ENCODE peak calls at places on chromosomes 2 and 18, in eight cellular contexts. One of them, this sample, is unnamed.
A peak's percentile ranks its signal among the peaks of the same experiment; 100 is the strongest.

GRCh38 chr2:133888816-133889215 is 320.6 kb upstream of the NCKAP5 start:
- DNase-seq in heart left ventricle: no peak
- DNase-seq in endothelial cell: no peak
- DNase-seq in ascending aorta: no peak
- DNase-seq in upper lobe of left lung: no peak
- DNase-seq in adrenal gland: no peak
- DNase-seq in GM13977: no peak
- DNase-seq in astrocyte of the spinal cord: no peak
- DNase-seq in this sample: no peak

GRCh38 chr2:29459445-29460179 is 344.4 kb downstream of the CLIP4 start:
- DNase-seq in heart left ventricle: no peak
- DNase-seq in endothelial cell: no peak
- DNase-seq in ascending aorta: no peak
- DNase-seq in upper lobe of left lung: no peak
- DNase-seq in adrenal gland: no peak
- DNase-seq in GM13977: no peak
- DNase-seq in astrocyte of the spinal cord: peak; percentile 65
- DNase-seq in this sample: no peak

GRCh38 chr2:239978381-239978780 is 46.8 kb downstream of the NDUFA10 start:
- DNase-seq in heart left ventricle: no peak
- DNase-seq in endothelial cell: no peak
- DNase-seq in ascending aorta: no peak
- DNase-seq in upper lobe of left lung: no peak
- DNase-seq in adrenal gland: peak; percentile 77
- DNase-seq in GM13977: no peak
- DNase-seq in astrocyte of the spinal cord: no peak
- DNase-seq in this sample: no peak

GRCh38 chr2:9578475-9579235 is 23.0 kb upstream of the ADAM17 start:
- DNase-seq in heart left ventricle: no peak
- DNase-seq in endothelial cell: no peak
- DNase-seq in ascending aorta: no peak
- DNase-seq in upper lobe of left lung: no peak
- DNase-seq in adrenal gland: peak; percentile 48
- DNase-seq in GM13977: no peak
- DNase-seq in astrocyte of the spinal cord: no peak
- DNase-seq in this sample: no peak

GRCh38 chr2:75177427-75177826 is 21.9 kb downstream of the TACR1 start:
- DNase-seq in heart left ventricle: no peak
- DNase-seq in endothelial cell: no peak
- DNase-seq in ascending aorta: no peak
- DNase-seq in upper lobe of left lung: no peak
- DNase-seq in adrenal gland: no peak
- DNase-seq in GM13977: no peak
- DNase-seq in astrocyte of the spinal cord: no peak
- DNase-seq in this sample: no peak

GRCh38 chr2:47070920-47071824 is 83.9 kb downstream of the STPG4 start:
- DNase-seq in heart left ventricle: peak; percentile 84
- DNase-seq in endothelial cell: no peak
- DNase-seq in ascending aorta: peak; percentile 92
- DNase-seq in upper lobe of left lung: no peak
- DNase-seq in adrenal gland: peak; percentile 93
- DNase-seq in GM13977: peak; percentile 76
- DNase-seq in astrocyte of the spinal cord: peak; percentile 88
- DNase-seq in this sample: no peak

GRCh38 chr2:215831296-215831913 is 181.9 kb downstream of the MREG start:
- DNase-seq in heart left ventricle: peak; percentile 15
- DNase-seq in endothelial cell: no peak
- DNase-seq in ascending aorta: peak; percentile 63
- DNase-seq in upper lobe of left lung: no peak
- DNase-seq in adrenal gland: peak; percentile 66
- DNase-seq in GM13977: peak; percentile 20
- DNase-seq in astrocyte of the spinal cord: no peak
- DNase-seq in this sample: no peak

GRCh38 chr2:217918220-217919024 is 84.4 kb downstream of the TNS1 start:
- DNase-seq in heart left ventricle: peak; percentile 32
- DNase-seq in endothelial cell: peak; percentile 37
- DNase-seq in ascending aorta: no peak
- DNase-seq in upper lobe of left lung: no peak
- DNase-seq in adrenal gland: no peak
- DNase-seq in GM13977: no peak
- DNase-seq in astrocyte of the spinal cord: peak; percentile 39
- DNase-seq in this sample: peak; percentile 52

GRCh38 chr2:212535963-212536362 is 2.6 kb downstream of the ERBB4 start:
- DNase-seq in heart left ventricle: no peak
- DNase-seq in endothelial cell: no peak
- DNase-seq in ascending aorta: no peak
- DNase-seq in upper lobe of left lung: no peak
- DNase-seq in adrenal gland: no peak
- DNase-seq in GM13977: no peak
- DNase-seq in astrocyte of the spinal cord: no peak
- DNase-seq in this sample: no peak

GRCh38 chr2:212539145-212539880 is 711 bp upstream of the ERBB4 start:
- DNase-seq in heart left ventricle: peak; percentile 68
- DNase-seq in endothelial cell: peak; percentile 52
- DNase-seq in ascending aorta: peak; percentile 77
- DNase-seq in upper lobe of left lung: peak; percentile 57
- DNase-seq in adrenal gland: peak; percentile 71
- DNase-seq in GM13977: no peak
- DNase-seq in astrocyte of the spinal cord: no peak
- DNase-seq in this sample: peak; percentile 39

GRCh38 chr2:212537311-212538155 is 1.1 kb downstream of the ERBB4 start:
- DNase-seq in heart left ventricle: peak; percentile 19
- DNase-seq in endothelial cell: peak; percentile 44
- DNase-seq in ascending aorta: peak; percentile 68
- DNase-seq in upper lobe of left lung: peak; percentile 88
- DNase-seq in adrenal gland: no peak
- DNase-seq in GM13977: peak; percentile 45
- DNase-seq in astrocyte of the spinal cord: no peak
- DNase-seq in this sample: peak; percentile 48

GRCh38 chr2:212538156-212539144 is at the start of gene ERBB4:
- DNase-seq in heart left ventricle: peak; percentile 14
- DNase-seq in endothelial cell: peak; percentile 18
- DNase-seq in ascending aorta: peak; percentile 78
- DNase-seq in upper lobe of left lung: peak; percentile 87
- DNase-seq in adrenal gland: no peak
- DNase-seq in GM13977: peak; percentile 23
- DNase-seq in astrocyte of the spinal cord: no peak
- DNase-seq in this sample: peak; percentile 16

GRCh38 chr2:212536385-212537310 is 2.0 kb downstream of the ERBB4 start:
- DNase-seq in heart left ventricle: peak; percentile 8
- DNase-seq in endothelial cell: peak; percentile 26
- DNase-seq in ascending aorta: no peak
- DNase-seq in upper lobe of left lung: peak; percentile 84
- DNase-seq in adrenal gland: no peak
- DNase-seq in GM13977: no peak
- DNase-seq in astrocyte of the spinal cord: no peak
- DNase-seq in this sample: peak; percentile 27
- TF ChIP-seq CTCF in heart left ventricle: no peak
- TF ChIP-seq CTCF in endothelial cell: no peak
- TF ChIP-seq CTCF in ascending aorta: no peak
- TF ChIP-seq CTCF in upper lobe of left lung: no peak
- TF ChIP-seq CTCF in adrenal gland: no peak
- TF ChIP-seq CTCF in GM13977: no peak
- TF ChIP-seq CTCF in astrocyte of the spinal cord: no peak
- TF ChIP-seq CTCF in this sample: no peak

DNA sequence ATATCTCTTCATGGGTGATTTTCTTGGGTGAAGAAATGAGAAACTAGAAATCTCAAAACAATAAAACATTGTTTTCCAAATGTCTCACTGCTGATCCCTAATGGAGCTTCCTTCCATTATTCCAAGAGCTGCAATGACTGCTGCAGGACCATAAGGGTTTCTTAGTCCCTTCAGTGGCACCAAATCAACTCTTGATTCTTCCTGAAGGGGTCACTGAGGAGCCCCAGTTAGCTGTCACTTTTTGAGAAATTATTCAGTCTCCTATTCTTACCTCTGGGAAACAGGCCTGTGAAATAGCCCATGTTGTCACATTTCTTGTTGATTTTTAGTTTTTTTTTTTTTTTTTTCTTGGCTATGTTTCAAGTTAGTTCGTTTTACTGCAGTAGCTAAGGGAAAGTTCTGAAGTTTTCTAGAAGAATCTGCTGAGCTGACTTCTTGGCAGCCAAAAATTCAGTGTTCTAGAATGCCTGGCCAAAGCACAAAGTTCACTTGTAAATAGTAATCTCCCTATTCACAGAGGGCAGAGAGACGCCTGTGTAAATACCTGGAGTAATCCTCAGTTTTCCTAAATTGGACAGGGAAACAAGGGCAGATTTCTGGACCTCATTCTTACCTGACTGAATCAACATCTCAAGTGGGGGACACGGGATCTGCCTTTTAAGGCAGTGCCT is 480.0 kb downstream of the RIT2 start:
- DNase-seq in heart left ventricle: no peak
- DNase-seq in endothelial cell: peak; percentile 5
- DNase-seq in ascending aorta: no peak
- DNase-seq in upper lobe of left lung: no peak
- DNase-seq in adrenal gland: no peak
- DNase-seq in GM13977: no peak
- DNase-seq in astrocyte of the spinal cord: no peak
- DNase-seq in this sample: no peak
- TF ChIP-seq CTCF in heart left ventricle: no peak
- TF ChIP-seq CTCF in endothelial cell: no peak
- TF ChIP-seq CTCF in ascending aorta: no peak
- TF ChIP-seq CTCF in upper lobe of left lung: no peak
- TF ChIP-seq CTCF in adrenal gland: no peak
- TF ChIP-seq CTCF in GM13977: peak; percentile 5
- TF ChIP-seq CTCF in astrocyte of the spinal cord: no peak
- TF ChIP-seq CTCF in this sample: no peak

GRCh38 chr2:86488561-86489250 is 47.5 kb downstream of the KDM3A start:
- DNase-seq in heart left ventricle: no peak
- DNase-seq in endothelial cell: no peak
- DNase-seq in ascending aorta: no peak
- DNase-seq in upper lobe of left lung: no peak
- DNase-seq in adrenal gland: no peak
- DNase-seq in GM13977: no peak
- DNase-seq in astrocyte of the spinal cord: no peak
- DNase-seq in this sample: no peak

GRCh38 chr2:86492057-86492456 is 50.9 kb downstream of the KDM3A start:
- DNase-seq in heart left ventricle: no peak
- DNase-seq in endothelial cell: no peak
- DNase-seq in ascending aorta: no peak
- DNase-seq in upper lobe of left lung: no peak
- DNase-seq in adrenal gland: no peak
- DNase-seq in GM13977: no peak
- DNase-seq in astrocyte of the spinal cord: no peak
- DNase-seq in this sample: no peak

GRCh38 chr2:86491088-86491487 is 49.9 kb downstream of the KDM3A start:
- DNase-seq in heart left ventricle: no peak
- DNase-seq in endothelial cell: no peak
- DNase-seq in ascending aorta: no peak
- DNase-seq in upper lobe of left lung: no peak
- DNase-seq in adrenal gland: no peak
- DNase-seq in GM13977: no peak
- DNase-seq in astrocyte of the spinal cord: no peak
- DNase-seq in this sample: no peak

GRCh38 chr2:86489542-86489941 is 48.4 kb downstream of the KDM3A start:
- DNase-seq in heart left ventricle: no peak
- DNase-seq in endothelial cell: no peak
- DNase-seq in ascending aorta: no peak
- DNase-seq in upper lobe of left lung: no peak
- DNase-seq in adrenal gland: no peak
- DNase-seq in GM13977: no peak
- DNase-seq in astrocyte of the spinal cord: no peak
- DNase-seq in this sample: no peak

GRCh38 chr2:86490245-86490644 is 49.1 kb downstream of the KDM3A start:
- DNase-seq in heart left ventricle: no peak
- DNase-seq in endothelial cell: no peak
- DNase-seq in ascending aorta: no peak
- DNase-seq in upper lobe of left lung: no peak
- DNase-seq in adrenal gland: no peak
- DNase-seq in GM13977: no peak
- DNase-seq in astrocyte of the spinal cord: no peak
- DNase-seq in this sample: no peak
- TF ChIP-seq CTCF in heart left ventricle: no peak
- TF ChIP-seq CTCF in endothelial cell: no peak
- TF ChIP-seq CTCF in ascending aorta: no peak
- TF ChIP-seq CTCF in upper lobe of left lung: no peak
- TF ChIP-seq CTCF in adrenal gland: no peak
- TF ChIP-seq CTCF in GM13977: no peak
- TF ChIP-seq CTCF in astrocyte of the spinal cord: no peak
- TF ChIP-seq CTCF in this sample: no peak

GRCh38 chr18:39966275-39966674 is 1988.8 kb upstream of the PIK3C3 start:
- DNase-seq in heart left ventricle: no peak
- DNase-seq in endothelial cell: no peak
- DNase-seq in ascending aorta: no peak
- DNase-seq in upper lobe of left lung: no peak
- DNase-seq in adrenal gland: no peak
- DNase-seq in GM13977: no peak
- DNase-seq in astrocyte of the spinal cord: no peak
- DNase-seq in this sample: no peak
- TF ChIP-seq CTCF in heart left ventricle: no peak
- TF ChIP-seq CTCF in endothelial cell: peak; percentile 79
- TF ChIP-seq CTCF in ascending aorta: no peak
- TF ChIP-seq CTCF in upper lobe of left lung: no peak
- TF ChIP-seq CTCF in adrenal gland: peak; percentile 18
- TF ChIP-seq CTCF in GM13977: no peak
- TF ChIP-seq CTCF in astrocyte of the spinal cord: peak; percentile 32
- TF ChIP-seq CTCF in this sample: peak; percentile 64

GRCh38 chr18:11310476-11311086 is 161.2 kb upstream of the PIEZO2 start:
- DNase-seq in heart left ventricle: peak; percentile 25
- DNase-seq in endothelial cell: peak; percentile 76
- DNase-seq in ascending aorta: no peak
- DNase-seq in upper lobe of left lung: no peak
- DNase-seq in adrenal gland: peak; percentile 75
- DNase-seq in GM13977: peak; percentile 44
- DNase-seq in astrocyte of the spinal cord: peak; percentile 47
- DNase-seq in this sample: peak; percentile 82

GRCh38 chr18:11305507-11305906 is 156.1 kb upstream of the PIEZO2 start:
- DNase-seq in heart left ventricle: no peak
- DNase-seq in endothelial cell: no peak
- DNase-seq in ascending aorta: no peak
- DNase-seq in upper lobe of left lung: no peak
- DNase-seq in adrenal gland: no peak
- DNase-seq in GM13977: no peak
- DNase-seq in astrocyte of the spinal cord: no peak
- DNase-seq in this sample: no peak

GRCh38 chr18:11308499-11308898 is 159.1 kb upstream of the PIEZO2 start:
- DNase-seq in heart left ventricle: no peak
- DNase-seq in endothelial cell: no peak
- DNase-seq in ascending aorta: no peak
- DNase-seq in upper lobe of left lung: no peak
- DNase-seq in adrenal gland: no peak
- DNase-seq in GM13977: no peak
- DNase-seq in astrocyte of the spinal cord: peak; percentile 32
- DNase-seq in this sample: no peak

GRCh38 chr18:11307716-11308115 is 158.3 kb upstream of the PIEZO2 start:
- DNase-seq in heart left ventricle: no peak
- DNase-seq in endothelial cell: no peak
- DNase-seq in ascending aorta: no peak
- DNase-seq in upper lobe of left lung: no peak
- DNase-seq in adrenal gland: no peak
- DNase-seq in GM13977: no peak
- DNase-seq in astrocyte of the spinal cord: no peak
- DNase-seq in this sample: no peak

DNA sequence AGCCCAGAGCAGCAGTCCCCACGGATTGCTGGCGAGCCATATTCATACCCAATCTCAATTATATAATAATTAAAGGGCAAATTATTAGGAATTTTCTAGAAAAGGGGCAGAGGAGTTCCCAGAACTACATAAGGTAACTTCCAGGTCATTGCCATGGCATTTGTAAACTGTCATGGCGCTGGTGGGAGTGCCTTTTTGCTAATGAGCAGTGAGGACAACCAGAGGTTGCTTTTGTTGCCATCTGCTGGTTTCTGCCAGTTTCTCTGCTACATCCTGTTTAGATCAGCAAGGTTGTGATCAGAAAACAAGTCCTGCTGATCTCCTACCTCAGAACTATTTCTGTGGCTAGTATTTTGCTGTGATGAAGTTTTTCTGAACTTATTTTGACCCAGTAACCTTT is 159.8 kb upstream of the PIEZO2 start:
- DNase-seq in heart left ventricle: no peak
- DNase-seq in endothelial cell: no peak
- DNase-seq in ascending aorta: no peak
- DNase-seq in upper lobe of left lung: no peak
- DNase-seq in adrenal gland: no peak
- DNase-seq in GM13977: no peak
- DNase-seq in astrocyte of the spinal cord: no peak
- DNase-seq in this sample: no peak
- TF ChIP-seq CTCF in heart left ventricle: no peak
- TF ChIP-seq CTCF in endothelial cell: no peak
- TF ChIP-seq CTCF in ascending aorta: no peak
- TF ChIP-seq CTCF in upper lobe of left lung: no peak
- TF ChIP-seq CTCF in adrenal gland: no peak
- TF ChIP-seq CTCF in GM13977: peak; percentile 39
- TF ChIP-seq CTCF in astrocyte of the spinal cord: peak; percentile 39
- TF ChIP-seq CTCF in this sample: no peak